ENCODE peak calls at places on chromosomes 16 and 17, in five cellular contexts. Q is ovary; Y is stimulated activated CD8-positive, alpha-beta memory T cell treated with anti-CD3 and anti-CD28 coated beads, Interleukin-4, amount 100 ng/mL, for 1 hour; S is myocyte; W is posterior cingulate gyrus. N is an unnamed sample.
A peak's percentile ranks its signal among the peaks of the same experiment; 100 is the strongest.

GRCh38 chr17:78322858-78323455 is 36.9 kb downstream of the SOCS3 start:
- DNase-seq in Q (peak; percentile 59), Y (no peak), S (no peak), W (no peak), N (peak; percentile 86)

GRCh38 chr17:1229354-1229890 is 40.8 kb upstream of the BHLHA9 start:
- DNase-seq in Q (peak; percentile 32), Y (peak; percentile 21), S (no peak), W (no peak), N (peak; percentile 90)

GRCh38 chr17:7352559-7352889 is 562 bp downstream of the KCTD11 start:
- DNase-seq in Q (no peak), Y (no peak), S (no peak), W (no peak), N (no peak)

GRCh38 chr16:7268182-7268581 is 64.5 kb upstream of the RBFOX1 start:
- DNase-seq in Q (no peak), Y (no peak), S (peak; percentile 59), W (no peak), N (no peak)

GRCh38 chr17:77160877-77161530 is 20.2 kb downstream of the SEC14L1 start:
- DNase-seq in Q (no peak), Y (no peak), S (no peak), W (no peak), N (no peak)

GRCh38 chr17:51372345-51373004 is 112.1 kb downstream of the UTP18 start:
- DNase-seq in Q (no peak), Y (no peak), S (peak; percentile 41), W (peak; percentile 81), N (peak; percentile 49)

GRCh38 chr17:15510361-15510760 is 42.9 kb upstream of the CDRT4 start:
- DNase-seq in Q (no peak), Y (no peak), S (peak; percentile 69), W (no peak), N (no peak)

GRCh38 chr17:42848093-42848492 is 2.9 kb upstream of the AOC3 start:
- DNase-seq in Q (no peak), Y (no peak), S (no peak), W (no peak), N (no peak)

GRCh38 chr16:64659863-64660262 is 462.0 kb downstream of the CDH11 start:
- DNase-seq in Q (no peak), Y (no peak), S (no peak), W (no peak), N (no peak)

GRCh38 chr16:47258874-47259461 is 115.2 kb upstream of the NETO2 start:
- DNase-seq in Q (no peak), Y (no peak), S (peak; percentile 28), W (no peak), N (no peak)

GRCh38 chr16:77183137-77183536 is 7.9 kb upstream of the MON1B start:
- DNase-seq in Q (no peak), Y (no peak), S (no peak), W (no peak), N (no peak)

N was measured in right cardiac atrium.